ENCODE peak calls at places on chromosomes 12 and 14, in nine cellular contexts. A, Q, V, X, F, M, L, T and G are unnamed samples.
A peak's percentile ranks its signal among the peaks of the same experiment; 100 is the strongest.

GRCh38 chr14:90522585-90523191 is 125.9 kb downstream of the CALM1 start:
- DNase-seq in A (no peak), Q (no peak), V (no peak), X (no peak), F (no peak), M (no peak), L (no peak), T (peak; percentile 31), G (no peak)

GRCh38 chr14:92944976-92945375 is 22.0 kb downstream of the CHGA start:
- DNase-seq in A (no peak), Q (no peak), V (no peak), X (no peak), F (no peak), M (no peak), L (no peak), T (no peak), G (no peak)

GRCh38 chr12:104133861-104134260 is 4.1 kb downstream of the NFYB start:
- DNase-seq in A (no peak), Q (no peak), V (no peak), X (no peak), F (no peak), M (no peak), L (no peak), T (no peak), G (no peak)

GRCh38 chr12:69366796-69367195 is 7.3 kb downstream of the YEATS4 start:
- DNase-seq in A (no peak), Q (no peak), V (no peak), X (no peak), F (no peak), M (no peak), L (no peak), T (no peak), G (no peak)

GRCh38 chr12:115922952-115923564 is 354.4 kb downstream of the MED13L start:
- DNase-seq in A (peak; percentile 40), Q (no peak), V (no peak), X (peak; percentile 14), F (no peak), M (no peak), L (no peak), T (no peak), G (no peak)

GRCh38 chr12:107322063-107322462 is 228.7 kb upstream of the CRY1 start:
- DNase-seq in A (no peak), Q (no peak), V (no peak), X (no peak), F (no peak), M (no peak), L (no peak), T (no peak), G (no peak)

GRCh38 chr12:76810690-76811434 is 46.9 kb downstream of the ZDHHC17 start:
- DNase-seq in A (no peak), Q (no peak), V (peak; percentile 12), X (no peak), F (no peak), M (no peak), L (no peak), T (no peak), G (no peak)

GRCh38 chr14:94547726-94548125 is 13.5 kb upstream of the SERPINA4 start:
- DNase-seq in A (no peak), Q (peak; percentile 16), V (no peak), X (no peak), F (no peak), M (no peak), L (no peak), T (no peak), G (no peak)

GRCh38 chr14:99191663-99192621 is 80.1 kb downstream of the BCL11B start:
- DNase-seq in A (no peak), Q (peak; percentile 57), V (no peak), X (no peak), F (peak; percentile 73), M (no peak), L (no peak), T (peak; percentile 31), G (no peak)

GRCh38 chr14:99192823-99193222 is 79.2 kb downstream of the BCL11B start:
- DNase-seq in A (no peak), Q (no peak), V (no peak), X (no peak), F (no peak), M (no peak), L (no peak), T (no peak), G (no peak)

GRCh38 chr14:99188721-99189120 is 83.3 kb downstream of the BCL11B start:
- DNase-seq in A (no peak), Q (no peak), V (peak; percentile 14), X (no peak), F (no peak), M (no peak), L (no peak), T (no peak), G (no peak)

GRCh38 chr14:99189201-99189801 is 82.7 kb downstream of the BCL11B start:
- DNase-seq in A (no peak), Q (no peak), V (no peak), X (no peak), F (no peak), M (no peak), L (no peak), T (no peak), G (no peak)

DNA sequence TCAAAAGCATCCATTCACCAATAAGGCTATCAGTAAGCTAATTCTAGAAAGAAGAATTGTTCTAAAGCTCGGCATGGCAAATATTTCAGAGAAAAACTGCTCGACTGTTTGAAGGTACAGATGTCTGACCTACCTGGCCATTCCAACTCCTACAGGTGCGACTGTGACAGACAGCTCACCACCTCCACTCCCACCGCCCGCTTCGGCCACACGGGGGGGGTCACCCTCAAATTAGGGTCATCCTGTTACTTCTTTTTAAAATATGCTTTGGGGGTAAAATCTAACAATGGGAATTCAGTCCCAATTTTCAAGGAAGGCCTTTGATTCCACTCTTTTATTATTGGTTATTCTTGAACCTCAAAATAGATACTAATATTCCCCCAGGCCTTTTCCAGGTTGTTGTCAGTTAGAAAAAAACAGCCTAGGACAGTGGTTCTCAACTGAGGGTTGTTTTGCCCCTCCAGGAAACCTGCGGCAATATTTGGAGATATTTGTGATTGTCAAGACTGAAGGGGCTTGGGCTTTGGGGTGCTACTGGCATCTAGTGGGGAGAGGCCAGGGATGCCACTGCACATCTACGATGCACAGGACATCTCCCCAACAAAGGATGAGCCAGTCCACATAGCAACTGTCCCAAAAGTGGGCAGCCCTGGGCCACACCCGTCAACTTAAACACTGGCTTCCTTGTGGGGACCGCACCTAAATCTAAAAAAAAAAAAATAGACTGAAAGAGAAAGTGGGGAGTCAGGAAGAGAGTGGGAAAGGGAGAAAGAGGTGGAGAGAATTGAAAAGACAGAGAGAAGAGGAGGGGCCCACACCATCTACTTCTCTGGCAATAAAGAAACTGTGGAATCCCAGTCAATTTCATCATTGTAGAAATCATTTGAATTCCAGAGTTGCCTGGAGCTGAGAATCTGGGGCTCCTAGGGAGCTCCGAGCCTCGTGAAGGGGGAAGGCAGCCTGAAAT is 81.0 kb downstream of the BCL11B start:
- DNase-seq in A (no peak), Q (no peak), V (no peak), X (no peak), F (no peak), M (no peak), L (no peak), T (no peak), G (no peak)
- TF ChIP-seq CTCF in A (no peak), Q (no peak), V (no peak), X (peak; percentile 26), F (no peak), M (no peak), L (no peak), T (no peak), G (no peak)

DNA sequence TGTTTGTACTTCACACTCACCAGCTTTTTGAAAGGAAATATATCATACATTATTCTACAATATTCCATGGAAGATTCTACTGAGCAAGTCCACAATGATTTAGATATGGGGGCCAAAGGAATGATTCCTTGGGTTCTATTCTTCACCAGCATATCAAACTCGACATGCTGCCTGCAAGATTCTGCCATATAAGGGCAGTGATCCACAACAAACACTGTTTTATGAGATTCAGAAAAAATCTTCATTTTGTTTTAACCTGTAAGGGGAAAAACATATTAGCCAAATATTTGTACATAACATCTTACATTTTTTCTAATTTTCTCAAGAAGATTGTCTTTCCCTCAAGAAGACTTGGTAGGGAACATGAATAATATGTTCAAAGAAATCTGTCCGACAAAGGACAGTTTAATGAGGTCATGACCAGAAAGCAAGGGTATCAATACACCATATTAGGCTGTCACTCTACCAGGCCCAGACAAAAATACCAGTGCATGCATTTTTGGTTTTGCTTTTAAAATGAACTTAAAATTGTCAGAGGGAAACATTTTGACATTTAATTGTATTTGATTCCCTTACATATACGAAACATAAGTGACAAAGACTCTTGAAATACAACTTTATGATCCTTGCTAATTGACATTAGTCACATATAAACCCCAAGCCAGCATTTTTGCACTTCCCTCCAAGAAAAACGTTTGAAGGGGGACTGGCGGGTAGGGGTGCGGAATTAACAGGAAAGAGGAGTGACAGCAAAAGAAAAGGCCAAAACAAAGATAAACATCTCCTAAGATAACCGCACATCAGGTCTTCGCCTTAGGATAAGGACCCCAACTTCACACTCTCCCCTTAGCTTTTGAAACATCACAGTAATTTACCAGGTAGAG is 980 bp downstream of the INTS13 start:
- DNase-seq in A (no peak), Q (no peak), V (no peak), X (no peak), F (no peak), M (no peak), L (no peak), T (no peak), G (no peak)
- TF ChIP-seq CTCF in A (no peak), Q (no peak), V (no peak), X (no peak), F (no peak), M (no peak), L (no peak), T (no peak), G (no peak)

DNA sequence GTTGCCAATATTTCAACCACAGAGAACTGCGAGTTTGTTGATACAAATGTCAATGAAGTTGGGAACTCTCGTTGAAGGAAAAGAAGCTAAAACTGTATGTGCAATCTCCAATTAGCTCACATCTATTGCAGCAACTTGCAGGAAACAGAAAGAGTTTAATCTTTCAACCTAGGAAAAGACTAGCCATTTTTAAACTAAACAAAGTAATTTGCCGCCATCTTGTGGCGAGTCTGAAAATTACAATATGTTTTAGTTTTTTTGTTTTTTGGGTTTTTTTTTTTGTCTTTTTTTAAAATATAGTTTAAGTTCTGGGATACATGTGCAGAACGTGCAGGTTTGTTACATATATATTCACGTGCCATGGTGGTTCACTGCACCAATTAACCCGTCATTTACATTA is 131.2 kb upstream of the FOXG1 start:
- DNase-seq in A (no peak), Q (no peak), V (peak; percentile 39), X (peak; percentile 26), F (peak; percentile 10), M (no peak), L (no peak), T (peak; percentile 28), G (no peak)
- TF ChIP-seq CTCF in A (peak; percentile 61), Q (peak; percentile 96), V (peak; percentile 32), X (peak; percentile 73), F (peak; percentile 45), M (peak; percentile 29), L (peak; percentile 59), T (peak; percentile 43), G (peak; percentile 62)

GRCh38 chr12:90253142-90253541 is 544.5 kb upstream of the ATP2B1 start:
- DNase-seq in A (no peak), Q (no peak), V (no peak), X (no peak), F (no peak), M (peak; percentile 13), L (no peak), T (no peak), G (no peak)

GRCh38 chr12:90250041-90250440 is 541.4 kb upstream of the ATP2B1 start:
- DNase-seq in A (no peak), Q (no peak), V (no peak), X (no peak), F (no peak), M (no peak), L (no peak), T (no peak), G (no peak)

GRCh38 chr12:90250766-90251165 is 542.1 kb upstream of the ATP2B1 start:
- DNase-seq in A (no peak), Q (no peak), V (no peak), X (no peak), F (no peak), M (no peak), L (peak; percentile 8), T (no peak), G (no peak)

GRCh38 chr12:90257927-90258624 is 549.4 kb upstream of the ATP2B1 start:
- DNase-seq in A (no peak), Q (no peak), V (no peak), X (no peak), F (no peak), M (no peak), L (no peak), T (no peak), G (no peak)

GRCh38 chr12:90253674-90254181 is 545.1 kb upstream of the ATP2B1 start:
- DNase-seq in A (no peak), Q (no peak), V (peak; percentile 2), X (peak; percentile 76), F (no peak), M (peak; percentile 87), L (peak; percentile 50), T (peak; percentile 49), G (no peak)
- TF ChIP-seq CTCF in A (no peak), Q (no peak), V (peak; percentile 38), X (peak; percentile 59), F (peak; percentile 14), M (peak; percentile 59), L (peak; percentile 12), T (no peak), G (no peak)